ENCODE peak calls at places on chromosome 12, in five cellular contexts. A is neuronal stem cell, M is SK-N-SH, L is fibroblast of lung, G is OCI-LY7. I is an unnamed sample.

GRCh38 chr12:124299628-124300388 is 4.9 kb downstream of the RFLNA start:
- DNase-seq in A (no peak), M (no peak), L (no peak), G (no peak), I (no peak)

GRCh38 chr12:3753549-3754284 is 808 bp upstream of the CRACR2A start:
- DNase-seq in A (no peak), M (no peak), L (peak; percentile 54), G (peak; percentile 10), I (no peak)

GRCh38 chr12:124694846-124695497 is 127.6 kb upstream of the NCOR2 start:
- DNase-seq in A (no peak), M (no peak), L (peak; percentile 80), G (no peak), I (no peak)

GRCh38 chr12:65510584-65511050 is 232.1 kb downstream of the MSRB3 start:
- DNase-seq in A (peak; percentile 92), M (no peak), L (peak; percentile 70), G (no peak), I (peak; percentile 89)

GRCh38 chr12:128982933-128983332 is 129.7 kb downstream of the GLT1D1 start:
- DNase-seq in A (no peak), M (no peak), L (no peak), G (no peak), I (no peak)

GRCh38 chr12:105319691-105320209 is 10.7 kb upstream of the C12orf75 start:
- DNase-seq in A (no peak), M (no peak), L (no peak), G (peak; percentile 73), I (no peak)

GRCh38 chr12:44947163-44947562 is 71.0 kb upstream of the NELL2 start:
- DNase-seq in A (no peak), M (no peak), L (no peak), G (no peak), I (no peak)

GRCh38 chr12:91053951-91054715 is 3.7 kb downstream of the KERA start:
- DNase-seq in A (no peak), M (no peak), L (peak; percentile 91), G (no peak), I (no peak)

GRCh38 chr12:113333877-113334785 is 778 bp downstream of the SLC8B1 start:
- DNase-seq in A (no peak), M (no peak), L (no peak), G (peak; percentile 58), I (no peak)

GRCh38 chr12:40733871-40734270 is 41.6 kb downstream of the CNTN1 start:
- DNase-seq in A (no peak), M (peak; percentile 16), L (no peak), G (no peak), I (no peak)

GRCh38 chr12:69897744-69898143 is 72.7 kb downstream of the MYRFL start:
- DNase-seq in A (no peak), M (no peak), L (peak; percentile 96), G (no peak), I (no peak)

GRCh38 chr12:69583203-69583602 is 2.1 kb upstream of the CCT2 start:
- DNase-seq in A (no peak), M (no peak), L (no peak), G (peak; percentile 24), I (peak; percentile 55)

GRCh38 chr12:114694436-114695304 is 10.7 kb upstream of the TBX3 start:
- DNase-seq in A (no peak), M (no peak), L (no peak), G (no peak), I (peak; percentile 15)

GRCh38 chr12:115895247-115895646 is 382.2 kb downstream of the MED13L start:
- DNase-seq in A (no peak), M (no peak), L (no peak), G (no peak), I (no peak)

GRCh38 chr12:82757059-82757458 is 70.4 kb downstream of the TMTC2 start:
- DNase-seq in A (no peak), M (no peak), L (no peak), G (no peak), I (no peak)

GRCh38 chr12:49557187-49557916 is 10.6 kb downstream of the MCRS1 start:
- DNase-seq in A (no peak), M (peak; percentile 33), L (no peak), G (no peak), I (no peak)

GRCh38 chr12:4448376-4448775 is 2.8 kb upstream of the FGF6 start:
- DNase-seq in A (no peak), M (no peak), L (no peak), G (no peak), I (no peak)

GRCh38 chr12:117832459-117833457 is 136.0 kb downstream of the KSR2 start:
- DNase-seq in A (no peak), M (no peak), L (no peak), G (no peak), I (no peak)

GRCh38 chr12:42638011-42638410 is 48.5 kb upstream of the PRICKLE1 start:
- DNase-seq in A (no peak), M (no peak), L (no peak), G (no peak), I (no peak)

GRCh38 chr12:30691122-30691879 is 4.4 kb downstream of the IPO8 start:
- DNase-seq in A (no peak), M (peak; percentile 34), L (peak; percentile 79), G (no peak), I (no peak)

GRCh38 chr12:55996201-55996714 is 818 bp upstream of the SUOX start:
- DNase-seq in A (peak; percentile 54), M (peak; percentile 70), L (peak; percentile 79), G (peak; percentile 74), I (peak; percentile 65)

GRCh38 chr12:47741340-47741703 is 16.0 kb upstream of the ENDOU start:
- DNase-seq in A (no peak), M (peak; percentile 79), L (peak; percentile 12), G (peak; percentile 56), I (no peak)

GRCh38 chr12:26939192-26939832 is 1.0 kb downstream of the FGFR1OP2 start:
- DNase-seq in A (no peak), M (no peak), L (peak; percentile 11), G (peak; percentile 66), I (no peak)

GRCh38 chr12:13573698-13574321 is 377.3 kb downstream of the EMP1 start:
- DNase-seq in A (no peak), M (no peak), L (peak; percentile 25), G (no peak), I (no peak)

GRCh38 chr12:130713581-130713991 is 2.5 kb downstream of the RIMBP2 start:
- DNase-seq in A (no peak), M (peak; percentile 51), L (no peak), G (no peak), I (no peak)

GRCh38 chr12:67764946-67765619 is 116.5 kb downstream of the DYRK2 start:
- DNase-seq in A (no peak), M (no peak), L (no peak), G (no peak), I (no peak)

GRCh38 chr12:52338241-52338960 is 17.2 kb upstream of the KRT83 start:
- DNase-seq in A (no peak), M (no peak), L (no peak), G (no peak), I (no peak)

GRCh38 chr12:57576613-57577160 is 14.3 kb upstream of the PIP4K2C start:
- DNase-seq in A (no peak), M (no peak), L (no peak), G (no peak), I (no peak)

GRCh38 chr12:64256166-64256800 is 34.2 kb upstream of the KICS2 start:
- DNase-seq in A (peak; percentile 44), M (peak; percentile 48), L (peak; percentile 80), G (peak; percentile 61), I (peak; percentile 77)

GRCh38 chr12:18057051-18057450 is 32.9 kb downstream of the RERGL start:
- DNase-seq in A (no peak), M (no peak), L (no peak), G (no peak), I (no peak)

GRCh38 chr12:52579468-52580450 is 6.1 kb upstream of the KRT74 start:
- DNase-seq in A (no peak), M (no peak), L (no peak), G (no peak), I (no peak)

GRCh38 chr12:89319606-89320005 is 32.7 kb downstream of the DUSP6 start:
- DNase-seq in A (no peak), M (no peak), L (no peak), G (peak; percentile 47), I (no peak)

GRCh38 chr12:18320036-18320617 is 58.8 kb downstream of the PIK3C2G start:
- DNase-seq in A (peak; percentile 61), M (peak; percentile 22), L (peak; percentile 67), G (peak; percentile 24), I (peak; percentile 79)

GRCh38 chr12:53090559-53090958 is 6.9 kb upstream of the IGFBP6 start:
- DNase-seq in A (no peak), M (no peak), L (no peak), G (no peak), I (no peak)

DNA sequence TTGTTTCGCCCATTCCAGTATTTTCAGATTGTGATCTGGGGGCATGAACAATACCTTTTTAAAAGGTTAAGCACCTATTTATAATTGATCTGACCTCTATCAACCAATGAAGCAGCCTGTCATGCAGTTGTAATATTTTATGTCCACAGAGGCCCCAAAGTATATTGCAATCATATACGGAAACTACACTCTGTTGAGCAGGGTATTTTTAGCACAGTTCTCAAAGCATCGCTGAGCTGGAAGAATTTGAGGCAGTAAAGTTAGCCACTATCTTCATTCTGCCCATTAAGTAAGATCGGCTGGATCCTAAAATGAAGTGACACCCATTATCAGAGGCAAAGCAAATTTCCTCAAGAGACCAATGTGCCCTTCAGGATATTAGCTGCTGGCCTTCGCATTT is 47.7 kb upstream of the GRIP1 start:
- DNase-seq in A (no peak), M (no peak), L (no peak), G (peak; percentile 66), I (no peak)
- H3K4me2 ChIP-seq in A (no peak overlapping the region), M (no peak overlapping the region), L (no peak overlapping the region), G (peak overlapping the region; percentile 56), I (no peak overlapping the region)

GRCh38 chr12:12219664-12220063 is 47.2 kb downstream of the LRP6 start:
- DNase-seq in A (no peak), M (no peak), L (no peak), G (no peak), I (no peak)
- H3K4me2 ChIP-seq in A (no peak overlapping the region), M (no peak overlapping the region), L (no peak overlapping the region), G (no peak overlapping the region), I (no peak overlapping the region)

GRCh38 chr12:132328282-132329029 is 933 bp downstream of the GALNT9 start:
- DNase-seq in A (no peak), M (no peak), L (no peak), G (no peak), I (no peak)
- H3K4me2 ChIP-seq in A (peak overlapping the region; percentile 24), M (peak overlapping the region; percentile 73), L (peak overlapping the region; percentile 29), G (no peak overlapping the region), I (peak overlapping the region; percentile 52)

GRCh38 chr12:38142974-38143373 is 173.6 kb upstream of the ALG10B start:
- DNase-seq in A (no peak), M (no peak), L (no peak), G (no peak), I (no peak)

GRCh38 chr12:38141239-38141638 is 175.3 kb upstream of the ALG10B start:
- DNase-seq in A (no peak), M (no peak), L (no peak), G (no peak), I (no peak)

GRCh38 chr12:38144601-38145436 is 171.8 kb upstream of the ALG10B start:
- DNase-seq in A (no peak), M (no peak), L (no peak), G (no peak), I (no peak)

GRCh38 chr12:38141861-38142260 is 174.7 kb upstream of the ALG10B start:
- DNase-seq in A (no peak), M (no peak), L (no peak), G (no peak), I (no peak)

GRCh38 chr12:38144049-38144448 is 172.5 kb upstream of the ALG10B start:
- DNase-seq in A (no peak), M (no peak), L (no peak), G (no peak), I (no peak)
- H3K4me2 ChIP-seq in A (no peak overlapping the region), M (no peak overlapping the region), L (no peak overlapping the region), G (no peak overlapping the region), I (no peak overlapping the region)

I was measured in neural progenitor cell.